ENCODE peak calls at places on chromosomes 6 and 20, in ten cellular contexts. O is stimulated activated CD8-positive, alpha-beta memory T cell treated with anti-CD3 and anti-CD28 coated beads, Interleukin-7, amount 100 ng/mL, for 24 hours; N is pancreas; V is globus pallidus; Z is CD4-positive, alpha-beta memory T cell; Q is NB4; G is NCI-H2081; A is gastrocnemius medialis; S is effector memory CD4-positive, alpha-beta T cell; T is HFFc6. H is an unnamed sample.

GRCh38 chr6:5672581-5673011 is 334.1 kb downstream of the NRN1 start:
- DNase-seq in O (no peak), T (peak; percentile 89), V (no peak), Z (no peak), G (no peak), S (no peak), N (no peak), A (peak; percentile 51), Q (no peak), H (no peak)

GRCh38 chr20:44773070-44773829 is 27.6 kb downstream of the KCNK15 start:
- DNase-seq in T (no peak), G (no peak), O (no peak), S (no peak), N (no peak), Z (no peak), V (no peak), A (no peak), Q (no peak), H (no peak)

GRCh38 chr6:169864148-169865030 is 113.0 kb downstream of the ERMARD start:
- DNase-seq in G (peak; percentile 70), A (no peak), N (no peak), Z (no peak), V (no peak), T (no peak), S (no peak), Q (no peak), O (no peak), H (no peak)

GRCh38 chr20:24144371-24144770 is 155.8 kb upstream of the GGTLC1 start:
- DNase-seq in V (no peak), A (no peak), N (no peak), Q (no peak), S (no peak), G (no peak), T (no peak), Z (no peak), O (no peak), H (no peak)

GRCh38 chr6:76814496-76815458 is 648.5 kb downstream of the HTR1B start:
- DNase-seq in O (no peak), G (no peak), V (no peak), S (no peak), N (no peak), A (no peak), Q (no peak), Z (no peak), T (no peak), H (no peak)

GRCh38 chr6:166556871-166557322 is 29.6 kb downstream of the RAMACL start:
- DNase-seq in Z (no peak), V (peak; percentile 94), N (peak; percentile 80), A (peak; percentile 97), Q (peak; percentile 78), G (no peak), S (no peak), T (peak; percentile 68), O (no peak), H (no peak)

GRCh38 chr6:16783952-16784351 is 22.7 kb upstream of the ATXN1 start:
- DNase-seq in T (no peak), V (no peak), Z (no peak), Q (no peak), S (no peak), O (no peak), N (no peak), G (no peak), A (no peak), H (no peak)

GRCh38 chr6:133309579-133309978 is 68.4 kb downstream of the EYA4 start:
- DNase-seq in T (no peak), O (no peak), A (no peak), S (no peak), Q (no peak), G (no peak), V (no peak), N (no peak), Z (no peak), H (no peak)

GRCh38 chr20:16476032-16476431 is 97.2 kb downstream of the KIF16B start:
- DNase-seq in O (no peak), Q (peak; percentile 57), V (peak; percentile 68), G (peak; percentile 18), S (no peak), Z (peak; percentile 13), A (peak; percentile 12), N (no peak), T (peak; percentile 30), H (peak; percentile 75)

GRCh38 chr6:106477158-106477557 is 116.6 kb downstream of the CRYBG1 start:
- DNase-seq in O (no peak), T (no peak), A (no peak), V (no peak), N (no peak), G (no peak), Z (no peak), Q (peak; percentile 55), S (no peak), H (no peak)

GRCh38 chr6:139262519-139263300 is 29.1 kb downstream of the TXLNB start:
- DNase-seq in O (no peak), A (peak; percentile 45), V (no peak), S (no peak), G (peak; percentile 54), N (no peak), Q (no peak), Z (peak; percentile 62), T (no peak), H (peak; percentile 80)

GRCh38 chr6:150930816-150931215 is 65.3 kb downstream of the MTHFD1L start:
- DNase-seq in Q (no peak), V (no peak), N (no peak), Z (no peak), A (no peak), S (no peak), T (peak; percentile 62), O (no peak), G (no peak), H (no peak)

GRCh38 chr6:113416166-113416565 is 441.0 kb upstream of the MARCKS start:
- DNase-seq in V (no peak), Z (no peak), S (no peak), Q (no peak), O (no peak), T (peak; percentile 35), G (no peak), N (no peak), A (no peak), H (no peak)

GRCh38 chr6:83804886-83805285 is 48.3 kb upstream of the RIPPLY2 start:
- DNase-seq in O (no peak), A (no peak), V (no peak), N (no peak), Q (no peak), G (no peak), S (no peak), Z (no peak), T (no peak), H (no peak)

GRCh38 chr20:62937353-62938104 is 418 bp upstream of the GID8 start:
- DNase-seq in G (peak; percentile 90), S (peak; percentile 94), V (peak; percentile 90), T (peak; percentile 94), O (peak; percentile 90), Q (peak; percentile 98), Z (peak; percentile 97), N (peak; percentile 99), A (peak; percentile 93), H (peak; percentile 98)

GRCh38 chr6:113875470-113875869 is 18.3 kb downstream of the MARCKS start:
- DNase-seq in S (no peak), Q (no peak), A (no peak), V (no peak), N (no peak), T (peak; percentile 38), Z (no peak), O (no peak), G (no peak), H (no peak)